ENCODE peak calls at places on chromosomes 3 and 15, in four cellular contexts. R is H1, H is HFF-Myc, X is choroid plexus epithelial cell. J is an unnamed sample.

GRCh38 chr3:159607856-159608255 is 380.8 kb upstream of the IL12A start:
- DNase-seq in R (no peak), H (no peak), X (no peak), J (no peak)

GRCh38 chr15:42584031-42584765 is 8.8 kb downstream of the STARD9 start:
- DNase-seq in R (peak; percentile 43), H (no peak), X (no peak), J (no peak)

GRCh38 chr3:124986153-124987143 is 51.9 kb upstream of the MUC13 start:
- DNase-seq in R (peak; percentile 44), H (peak; percentile 69), X (peak; percentile 69), J (no peak)

GRCh38 chr3:63872135-63872924 is 8.7 kb downstream of the ATXN7 start:
- DNase-seq in R (no peak), H (peak; percentile 35), X (peak; percentile 83), J (no peak)

GRCh38 chr3:46549989-46550388 is 16.1 kb downstream of the LRRC2 start:
- DNase-seq in R (no peak), H (no peak), X (no peak), J (no peak)

GRCh38 chr15:86553116-86553515 is 473.4 kb downstream of the AGBL1 start:
- DNase-seq in R (no peak), H (no peak), X (no peak), J (no peak)

GRCh38 chr15:41564286-41564959 is 5.4 kb downstream of the TYRO3 start:
- DNase-seq in R (no peak), H (no peak), X (peak; percentile 64), J (no peak)

GRCh38 chr3:73144276-73144675 is 82.8 kb downstream of the EBLN2 start:
- DNase-seq in R (no peak), H (no peak), X (peak; percentile 45), J (no peak)

GRCh38 chr3:31105438-31106077 is 211.1 kb upstream of the GADL1 start:
- DNase-seq in R (no peak), H (peak; percentile 79), X (peak; percentile 89), J (peak; percentile 47)

GRCh38 chr3:185365281-185366211 is 2.6 kb downstream of the MAP3K13 start:
- DNase-seq in R (no peak), H (no peak), X (no peak), J (no peak)

GRCh38 chr15:39079296-39079834 is 501.5 kb upstream of the THBS1 start:
- DNase-seq in R (no peak), H (peak; percentile 61), X (peak; percentile 63), J (peak; percentile 41)

GRCh38 chr3:50375200-50375931 is 16.0 kb upstream of the TMEM115 start:
- DNase-seq in R (no peak), H (no peak), X (no peak), J (no peak)

GRCh38 chr3:7565574-7565973 is 704.7 kb downstream of the GRM7 start:
- DNase-seq in R (no peak), H (no peak), X (no peak), J (no peak)

GRCh38 chr15:70259640-70260066 is 161.9 kb upstream of the TLE3 start:
- DNase-seq in R (no peak), H (no peak), X (no peak), J (no peak)

GRCh38 chr3:43190682-43191081 is 84.8 kb upstream of the POMGNT2 start:
- DNase-seq in R (no peak), H (peak; percentile 63), X (peak; percentile 85), J (no peak)

GRCh38 chr3:41131224-41131623 is 68.1 kb upstream of the CTNNB1 start:
- DNase-seq in R (peak; percentile 29), H (no peak), X (peak; percentile 93), J (no peak)

J was measured in pulmonary artery endothelial cell.